ENCODE peak calls at places on chromosomes 12 and 14, in eight cellular contexts. Q is stomach, H is lung, M is GM23248, C is GM06990, K is coronary artery, J is IMR-90, F is cardiac fibroblast. U is an unnamed sample.

GRCh38 chr12:30794591-30795409 is 40.0 kb upstream of the CAPRIN2 start:
- DNase-seq in K (no peak), C (no peak), Q (no peak), H (no peak), F (peak), J (peak), M (peak), U (no peak)

GRCh38 chr12:48777501-48778400 is 11.1 kb downstream of the ADCY6 start:
- DNase-seq in K (no peak), C (no peak), Q (no peak), F (no peak), J (no peak), M (no peak), H (no peak), U (no peak)

GRCh38 chr12:650983-651382 is 12.3 kb downstream of the NINJ2 start:
- DNase-seq in C (no peak), J (no peak), Q (no peak), H (no peak), M (no peak), F (peak), K (no peak), U (peak)

GRCh38 chr12:48810817-48811453 is 7.4 kb upstream of the CACNB3 start:
- DNase-seq in M (peak), K (no peak), J (peak), C (no peak), H (no peak), F (peak), Q (no peak), U (no peak)

GRCh38 chr14:95545769-95546168 is 10.9 kb downstream of the GLRX5 start:
- DNase-seq in F (peak), Q (no peak), H (no peak), J (peak), M (peak), C (no peak), K (no peak), U (no peak)

GRCh38 chr12:105393586-105393985 is 63.1 kb downstream of the C12orf75 start:
- DNase-seq in J (peak), H (no peak), Q (no peak), K (no peak), F (peak), M (peak), C (no peak), U (no peak)

GRCh38 chr12:67982165-67982563 is 7.1 kb upstream of the IFNG-AS1 start:
- DNase-seq in M (peak), Q (no peak), J (no peak), C (no peak), H (no peak), K (no peak), F (no peak), U (no peak)

GRCh38 chr14:64942531-64943111 is at the start of gene GPX2:
- DNase-seq in H (no peak), Q (peak), J (no peak), C (no peak), F (no peak), K (no peak), M (no peak), U (no peak)

GRCh38 chr14:81638656-81639055 is 105.0 kb upstream of the SEL1L start:
- DNase-seq in C (no peak), K (no peak), F (no peak), Q (no peak), M (no peak), H (no peak), J (no peak), U (no peak)

GRCh38 chr12:25699454-25699853 is 146.4 kb upstream of the LMNTD1 start:
- DNase-seq in H (no peak), J (peak), F (peak), C (no peak), M (peak), K (no peak), Q (no peak), U (no peak)

GRCh38 chr12:2891240-2892053 is 756 bp downstream of the TULP3 start:
- DNase-seq in H (peak), Q (peak), K (peak), J (peak), C (no peak), F (peak), M (peak), U (peak)

GRCh38 chr12:132015686-132016430 is 66.1 kb downstream of the EP400 start:
- DNase-seq in Q (no peak), H (no peak), F (no peak), C (no peak), K (no peak), M (no peak), J (no peak), U (no peak)

GRCh38 chr12:123660328-123660727 is 10.6 kb upstream of the TCTN2 start:
- DNase-seq in F (peak), C (no peak), Q (no peak), J (peak), K (no peak), M (peak), H (no peak), U (peak)

GRCh38 chr14:105212541-105213305 is 31.6 kb upstream of the NUDT14 start:
- DNase-seq in M (no peak), J (no peak), H (no peak), Q (no peak), F (no peak), C (no peak), K (no peak), U (no peak)

GRCh38 chr14:94381149-94382030 is 7.0 kb downstream of the SERPINA1 start:
- DNase-seq in J (no peak), F (no peak), Q (no peak), C (no peak), H (no peak), M (no peak), K (peak), U (no peak)

GRCh38 chr12:24488091-24488596 is 460.8 kb downstream of the BCAT1 start:
- DNase-seq in J (peak), C (no peak), H (no peak), Q (no peak), M (no peak), K (no peak), F (no peak), U (no peak)

GRCh38 chr12:24921251-24922038 is 27.5 kb downstream of the BCAT1 start:
- DNase-seq in F (peak), H (no peak), Q (no peak), K (no peak), C (no peak), J (peak), M (peak), U (no peak)

GRCh38 chr12:27261866-27262265 is 17.8 kb downstream of the STK38L start:
- DNase-seq in F (no peak), H (no peak), K (no peak), J (peak), Q (no peak), C (no peak), M (no peak), U (peak)

DNA sequence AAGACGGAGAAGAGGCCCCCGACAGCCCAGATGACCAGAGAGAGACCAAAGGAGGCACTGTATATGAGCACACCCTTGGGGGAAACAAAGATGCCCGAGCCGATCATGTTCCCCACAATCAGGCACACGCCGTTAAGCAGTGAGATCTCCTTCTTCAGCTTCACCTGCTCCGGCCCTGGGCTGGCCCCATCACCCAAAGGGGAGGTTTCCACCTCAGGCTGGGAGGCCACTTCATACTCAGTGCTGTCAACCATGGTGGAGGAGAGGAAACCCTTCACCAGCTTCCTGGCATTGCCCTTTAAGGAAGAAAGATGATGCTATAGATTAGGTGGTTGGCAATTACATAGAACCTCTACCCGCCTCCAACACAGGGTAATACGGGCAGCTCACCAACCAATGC is 2.1 kb downstream of the SLC7A7 start:
- DNase-seq in K (no peak), F (no peak), M (no peak), H (no peak), J (no peak), C (no peak), Q (no peak), U (no peak)
- H3K4me3 ChIP-seq in K (no peak), F (no peak), M (no peak), H (no peak), J (no peak), C (no peak), Q (no peak), U (no peak)

DNA sequence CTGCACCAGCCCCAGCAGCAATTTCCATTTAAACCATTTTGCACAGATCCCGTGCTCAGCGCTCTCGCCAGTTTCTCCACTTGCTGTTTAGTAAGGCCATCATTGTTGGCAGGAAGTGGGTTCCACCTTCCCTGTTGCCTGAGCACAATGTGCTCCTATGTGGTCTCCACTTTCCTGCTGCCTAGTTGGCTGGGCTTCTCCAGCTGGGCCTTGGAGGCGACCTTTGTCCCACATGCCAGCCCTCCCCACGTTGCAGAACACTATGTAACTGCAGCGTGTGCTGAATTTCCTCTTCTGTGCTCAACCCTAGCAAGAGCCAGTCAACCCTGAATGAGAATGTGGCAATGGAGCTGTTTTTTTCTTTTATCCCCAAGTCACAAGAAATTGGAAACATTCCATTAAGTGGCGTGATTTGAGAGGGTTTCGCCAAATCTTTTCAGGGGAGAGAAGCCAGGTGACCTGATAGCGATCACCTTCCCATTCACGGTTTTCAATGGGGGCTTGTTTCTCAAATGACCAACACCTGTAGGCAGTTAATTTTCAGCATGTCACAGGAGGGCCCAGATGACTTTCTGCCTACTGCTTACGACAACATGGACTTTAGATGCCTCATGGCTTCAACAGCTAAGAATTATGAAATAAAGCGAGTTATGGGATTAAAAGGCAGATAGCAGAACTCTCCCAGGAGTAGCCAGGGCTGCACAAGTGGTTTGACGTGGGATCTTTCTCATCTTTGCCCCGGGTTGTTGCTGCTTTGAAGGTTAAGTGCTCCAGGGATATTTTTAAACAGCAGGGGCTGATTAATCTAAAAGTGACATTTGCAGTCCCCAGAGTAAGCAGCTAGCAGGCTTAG is at the start of gene ACACB:
- DNase-seq in F (peak), K (no peak), Q (peak), H (no peak), M (no peak), J (no peak), C (no peak), U (no peak)
- H3K4me3 ChIP-seq in F (no peak), K (peak), Q (peak), H (no peak), M (no peak), J (no peak), C (no peak), U (no peak)

GRCh38 chr12:6824085-6824800 is 2.6 kb downstream of the GPR162 start:
- DNase-seq in Q (no peak), M (no peak), C (no peak), J (no peak), F (no peak), H (no peak), K (no peak), U (no peak)

GRCh38 chr12:6826125-6826733 is 2.0 kb upstream of the P3H3 start:
- DNase-seq in F (no peak), Q (no peak), H (no peak), J (no peak), M (no peak), K (no peak), C (no peak), U (no peak)

GRCh38 chr12:6825398-6826124 is 2.6 kb upstream of the P3H3 start:
- DNase-seq in H (peak), Q (peak), J (peak), F (peak), C (no peak), K (peak), M (peak), U (peak)

GRCh38 chr12:6823161-6824084 is 1.8 kb downstream of the GPR162 start:
- DNase-seq in Q (no peak), J (no peak), C (no peak), F (no peak), K (no peak), H (no peak), M (no peak), U (no peak)

DNA sequence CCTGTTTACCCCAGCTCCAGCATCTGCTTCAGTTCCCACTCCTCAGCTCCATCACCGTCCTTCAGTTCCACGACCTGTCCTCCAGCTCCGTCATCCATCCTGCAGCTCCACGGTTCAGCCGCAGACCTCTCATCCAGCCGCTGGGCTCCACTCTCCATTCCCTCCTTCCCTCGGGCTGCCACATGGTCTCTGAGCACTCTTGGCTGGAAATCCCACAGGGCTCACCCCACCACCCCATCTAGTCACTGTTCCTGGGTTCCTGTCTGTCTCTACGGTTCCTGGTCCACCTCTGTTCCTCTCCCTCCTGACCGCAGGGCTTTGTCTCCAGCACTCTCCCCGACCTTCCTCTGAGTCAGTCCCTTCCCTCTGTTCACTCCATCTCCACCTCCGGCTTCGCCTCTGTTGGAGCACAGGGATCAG is 3.2 kb upstream of the P3H3 start:
- DNase-seq in F (peak), C (no peak), H (no peak), K (no peak), Q (no peak), M (peak), J (peak), U (no peak)
- H3K4me3 ChIP-seq in F (peak), C (no peak), H (no peak), K (peak), Q (no peak), M (peak), J (no peak), U (no peak)

DNA sequence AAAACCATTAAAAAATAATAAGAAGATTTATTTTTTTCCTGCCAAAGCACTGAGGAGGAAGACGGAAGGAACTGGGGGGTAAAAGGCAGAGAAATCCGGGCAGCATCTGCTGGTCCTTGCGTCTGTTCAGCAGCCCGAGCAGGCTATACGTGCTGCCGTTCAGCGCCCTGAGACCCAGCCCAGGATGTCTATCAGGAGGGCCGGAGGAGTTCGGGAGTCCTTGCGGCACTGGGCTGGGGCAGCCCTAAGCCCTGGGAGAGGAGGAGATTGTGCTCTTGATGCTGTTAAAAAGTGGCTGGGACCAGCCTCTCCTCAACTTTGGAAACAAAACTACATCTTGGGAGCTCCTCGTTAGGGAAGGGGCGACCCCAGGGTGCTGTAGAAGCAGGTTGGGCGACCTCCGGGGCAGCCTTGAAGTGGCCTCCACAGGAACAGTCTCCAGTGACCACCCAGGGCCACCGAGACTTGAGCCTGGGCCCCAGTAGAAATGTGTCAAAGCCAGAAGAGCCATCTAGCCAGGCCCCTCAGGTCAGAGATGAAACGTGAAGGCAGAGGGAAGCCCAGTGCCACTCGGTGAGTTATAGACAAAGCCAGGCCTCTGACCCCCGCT is 14.3 kb downstream of the PGF start:
- DNase-seq in Q (no peak), K (no peak), J (no peak), F (no peak), H (no peak), C (no peak), M (no peak), U (no peak)
- H3K4me3 ChIP-seq in Q (peak), K (no peak), J (no peak), F (no peak), H (no peak), C (peak), M (no peak), U (peak)

DNA sequence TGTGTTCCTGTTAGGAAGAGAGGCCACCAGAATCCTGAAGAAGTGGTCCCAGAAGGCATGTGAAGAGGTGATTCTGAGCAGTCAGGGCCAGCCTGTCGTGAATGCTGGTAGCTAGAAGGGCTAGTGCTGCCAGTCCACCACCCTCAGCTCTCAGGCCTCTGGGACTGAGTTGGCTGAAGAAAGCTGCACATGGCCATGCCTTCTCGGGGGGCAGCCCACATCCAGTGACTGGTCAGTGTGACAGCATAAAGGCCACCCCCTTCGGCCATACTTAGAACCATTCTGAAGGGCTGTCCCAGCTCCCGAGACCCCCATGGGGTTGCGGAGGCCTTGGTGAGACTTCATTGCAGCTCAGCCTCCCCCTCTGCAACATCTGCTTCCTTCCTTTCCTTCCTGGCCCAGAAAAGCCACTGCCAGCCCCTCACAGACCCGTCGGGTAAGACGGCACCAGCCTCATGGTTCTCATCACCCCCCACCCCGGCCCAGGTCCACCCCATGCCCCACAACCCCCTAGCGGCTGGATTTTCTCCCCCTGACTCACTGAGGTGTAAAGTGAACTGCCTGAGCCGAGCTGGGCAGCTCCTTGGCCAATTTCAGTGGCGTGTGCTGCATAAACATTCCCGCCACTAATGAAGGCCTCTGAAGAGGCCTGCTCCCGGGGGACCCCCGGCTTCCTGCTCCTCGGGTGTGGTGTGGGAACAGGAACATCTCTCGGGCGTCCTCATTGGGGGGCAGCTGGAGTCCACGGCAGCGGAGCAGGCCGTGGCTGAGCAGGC is 49.5 kb upstream of the DIO3 start:
- DNase-seq in M (no peak), C (no peak), Q (no peak), K (no peak), H (no peak), F (no peak), J (no peak), U (no peak)
- H3K4me3 ChIP-seq in M (no peak), C (no peak), Q (no peak), K (no peak), H (no peak), F (no peak), J (no peak), U (no peak)

DNA sequence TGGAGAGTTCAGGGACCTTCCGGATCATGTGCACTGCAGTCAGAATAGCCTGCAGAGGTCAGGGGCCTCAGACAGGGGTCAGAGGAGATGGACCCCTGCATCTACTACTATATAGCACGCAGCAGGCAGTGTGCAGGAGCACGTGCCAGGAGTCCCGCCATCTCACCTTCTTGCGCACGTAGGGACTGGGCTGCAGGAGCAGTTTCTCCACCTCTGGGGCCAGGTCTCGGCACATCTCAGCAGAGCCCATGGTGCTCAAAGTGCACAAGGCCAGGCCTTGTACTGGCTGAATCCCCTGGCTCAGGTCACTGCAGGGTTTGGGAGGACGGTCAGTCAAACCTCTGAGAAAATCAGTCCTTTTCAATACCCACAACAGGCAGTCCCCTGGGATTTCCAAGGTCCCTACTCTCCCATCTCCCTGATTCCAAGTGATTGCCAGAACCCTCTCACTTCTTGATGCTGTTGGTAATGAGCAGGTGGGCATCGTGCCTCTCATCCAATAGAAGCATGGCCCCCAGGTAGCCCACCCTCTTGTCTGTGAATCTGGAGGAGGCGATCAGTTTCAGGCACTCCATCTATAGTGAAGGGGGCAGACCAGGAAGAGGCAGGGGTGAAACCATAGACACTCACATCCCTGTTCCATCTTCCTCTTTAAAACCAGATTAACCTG is 1.3 kb downstream of the AP1G2 start:
- DNase-seq in H (no peak), M (no peak), K (no peak), Q (no peak), F (no peak), J (no peak), C (no peak), U (no peak)
- H3K4me3 ChIP-seq in H (no peak), M (peak), K (peak), Q (no peak), F (no peak), J (no peak), C (peak), U (peak)

GRCh38 chr12:53955036-53955775 is 503 bp downstream of the HOXC12 start:
- DNase-seq in H (no peak), F (no peak), Q (no peak), C (no peak), K (no peak), M (no peak), J (no peak), U (no peak)
- H3K4me3 ChIP-seq in H (no peak), F (no peak), Q (no peak), C (no peak), K (peak), M (no peak), J (no peak), U (no peak)

GRCh38 chr12:55940065-55940732 is 9.2 kb downstream of the DGKA start:
- DNase-seq in H (peak), Q (peak), K (peak), F (peak), J (peak), C (peak), M (peak), U (peak)
- H3K4me3 ChIP-seq in H (no peak), Q (peak), K (peak), F (no peak), J (no peak), C (no peak), M (no peak), U (no peak)

U was measured in GM12865.